ENCODE peak calls at places on chromosome 2, in four cellular contexts. One of them, this sample, is unnamed.

GRCh38 chr2:77768508-77768907 is 246.3 kb upstream of the LRRTM4 start:
- DNase-seq in K562: no peak
- DNase-seq in H1: no peak
- DNase-seq in HepG2: no peak
- DNase-seq in this sample: no peak

GRCh38 chr2:26696352-26696816 is 3.9 kb downstream of the KCNK3 start:
- DNase-seq in K562: no peak
- DNase-seq in HepG2: no peak
- DNase-seq in H1: no peak
- DNase-seq in this sample: peak

GRCh38 chr2:12835733-12836132 is 119.0 kb downstream of the TRIB2 start:
- DNase-seq in K562: no peak
- DNase-seq in HepG2: no peak
- DNase-seq in H1: no peak
- DNase-seq in this sample: no peak

GRCh38 chr2:223050188-223050587 is 1.8 kb upstream of the KCNE4 start:
- DNase-seq in H1: no peak
- DNase-seq in K562: no peak
- DNase-seq in HepG2: no peak
- DNase-seq in this sample: no peak

GRCh38 chr2:47357475-47357874 is 45.5 kb upstream of the MSH2 start:
- DNase-seq in H1: no peak
- DNase-seq in K562: peak
- DNase-seq in HepG2: peak
- DNase-seq in this sample: peak

GRCh38 chr2:69384618-69385081 is 2.4 kb downstream of the GFPT1 start:
- DNase-seq in HepG2: no peak
- DNase-seq in H1: no peak
- DNase-seq in K562: no peak
- DNase-seq in this sample: peak

GRCh38 chr2:185174353-185174752 is 564.3 kb upstream of the FSIP2 start:
- DNase-seq in K562: no peak
- DNase-seq in HepG2: no peak
- DNase-seq in H1: no peak
- DNase-seq in this sample: no peak

GRCh38 chr2:101967826-101968498 is 23.8 kb upstream of the IL1R2 start:
- DNase-seq in HepG2: no peak
- DNase-seq in H1: no peak
- DNase-seq in K562: no peak
- DNase-seq in this sample: no peak

GRCh38 chr2:26477911-26478253 is at the start of gene OTOF:
- DNase-seq in H1: no peak
- DNase-seq in K562: no peak
- DNase-seq in HepG2: no peak
- DNase-seq in this sample: peak

GRCh38 chr2:234404957-234405356 is 91.9 kb downstream of the ARL4C start:
- DNase-seq in K562: no peak
- DNase-seq in HepG2: no peak
- DNase-seq in H1: no peak
- DNase-seq in this sample: no peak

GRCh38 chr2:72999729-73000725 is 71.5 kb downstream of the SFXN5 start:
- DNase-seq in HepG2: no peak
- DNase-seq in K562: no peak
- DNase-seq in H1: peak
- DNase-seq in this sample: peak

GRCh38 chr2:54675738-54676137 is 47.7 kb upstream of the EML6 start:
- DNase-seq in H1: peak
- DNase-seq in HepG2: no peak
- DNase-seq in K562: no peak
- DNase-seq in this sample: no peak

GRCh38 chr2:197011033-197011432 is 84.5 kb upstream of the PGAP1 start:
- DNase-seq in H1: no peak
- DNase-seq in HepG2: no peak
- DNase-seq in K562: no peak
- DNase-seq in this sample: no peak

GRCh38 chr2:205706769-205707375 is 24.6 kb downstream of the NRP2 start:
- DNase-seq in K562: no peak
- DNase-seq in HepG2: no peak
- DNase-seq in H1: no peak
- DNase-seq in this sample: peak

GRCh38 chr2:86249843-86250402 is 50.7 kb downstream of the MRPL35 start:
- DNase-seq in K562: peak
- DNase-seq in HepG2: peak
- DNase-seq in H1: no peak
- DNase-seq in this sample: no peak

GRCh38 chr2:195498839-195499490 is 158.1 kb upstream of the SLC39A10 start:
- DNase-seq in HepG2: no peak
- DNase-seq in K562: no peak
- DNase-seq in H1: no peak
- DNase-seq in this sample: peak

GRCh38 chr2:20175267-20175666 is 49.7 kb downstream of the SDC1 start:
- DNase-seq in H1: no peak
- DNase-seq in HepG2: no peak
- DNase-seq in K562: no peak
- DNase-seq in this sample: no peak

GRCh38 chr2:31812051-31812798 is 198.6 kb downstream of the MEMO1 start:
- DNase-seq in HepG2: peak
- DNase-seq in K562: peak
- DNase-seq in H1: no peak
- DNase-seq in this sample: peak

GRCh38 chr2:60556441-60556997 is 3.1 kb upstream of the BCL11A start:
- DNase-seq in K562: no peak
- DNase-seq in HepG2: no peak
- DNase-seq in H1: no peak
- DNase-seq in this sample: no peak

GRCh38 chr2:181234429-181235410 is 222.5 kb upstream of the ITGA4 start:
- DNase-seq in H1: no peak
- DNase-seq in HepG2: no peak
- DNase-seq in K562: no peak
- DNase-seq in this sample: no peak

GRCh38 chr2:163044116-163044515 is 205.5 kb upstream of the KCNH7 start:
- DNase-seq in H1: no peak
- DNase-seq in HepG2: no peak
- DNase-seq in K562: no peak
- DNase-seq in this sample: no peak

GRCh38 chr2:235719146-235719942 is 225.5 kb downstream of the AGAP1 start:
- DNase-seq in HepG2: peak
- DNase-seq in K562: no peak
- DNase-seq in H1: no peak
- DNase-seq in this sample: peak

GRCh38 chr2:64840419-64840818 is 148.8 kb upstream of the SLC1A4 start:
- DNase-seq in HepG2: no peak
- DNase-seq in K562: no peak
- DNase-seq in H1: no peak
- DNase-seq in this sample: peak

GRCh38 chr2:230153390-230153976 is 66.3 kb downstream of the SP110 start:
- DNase-seq in HepG2: no peak
- DNase-seq in K562: no peak
- DNase-seq in H1: peak
- DNase-seq in this sample: no peak

GRCh38 chr2:121690095-121690494 is 40.8 kb upstream of the CLASP1 start:
- DNase-seq in K562: peak
- DNase-seq in H1: no peak
- DNase-seq in HepG2: no peak
- DNase-seq in this sample: no peak

GRCh38 chr2:126994340-126994777 is 95.7 kb downstream of the TEX51 start:
- DNase-seq in K562: peak
- DNase-seq in HepG2: no peak
- DNase-seq in H1: no peak
- DNase-seq in this sample: no peak

GRCh38 chr2:43158259-43158880 is 68.0 kb downstream of the ZFP36L2 start:
- DNase-seq in H1: no peak
- DNase-seq in HepG2: peak
- DNase-seq in K562: no peak
- DNase-seq in this sample: peak

GRCh38 chr2:211864328-211864727 is 674.3 kb downstream of the ERBB4 start:
- DNase-seq in K562: no peak
- DNase-seq in HepG2: no peak
- DNase-seq in H1: no peak
- DNase-seq in this sample: no peak

GRCh38 chr2:223545830-223546229 is 56.3 kb downstream of the SCG2 start:
- DNase-seq in H1: no peak
- DNase-seq in HepG2: no peak
- DNase-seq in K562: no peak
- DNase-seq in this sample: peak

DNA sequence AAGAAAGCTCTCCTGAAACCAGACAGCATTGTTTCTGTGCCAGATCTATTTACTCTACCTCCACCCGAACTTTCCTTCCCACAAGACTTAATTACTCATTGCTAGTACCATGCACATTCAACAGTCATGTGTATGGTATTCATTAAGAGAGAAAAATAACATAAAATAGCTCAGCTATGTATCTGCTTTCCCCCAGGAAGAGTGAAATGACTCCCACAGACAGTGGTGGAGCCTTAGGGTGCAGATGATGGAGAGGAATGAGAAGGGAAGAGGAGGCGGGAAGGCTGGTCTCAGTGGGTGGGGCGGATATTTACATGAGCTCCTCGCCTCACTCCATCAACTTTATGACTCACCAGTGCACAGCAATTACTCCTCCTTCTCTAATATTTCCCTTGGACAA is 724.5 kb downstream of the EPHA4 start:
- DNase-seq in HepG2: no peak
- DNase-seq in H1: no peak
- DNase-seq in K562: no peak
- DNase-seq in this sample: peak
- TF ChIP-seq MAFK in HepG2: no peak
- TF ChIP-seq MAFK in H1: no peak
- TF ChIP-seq MAFK in K562: no peak
- TF ChIP-seq MAFK in this sample: no peak

GRCh38 chr2:164911832-164912231 is 43.5 kb downstream of the SLC38A11 start:
- DNase-seq in H1: no peak
- DNase-seq in K562: no peak
- DNase-seq in HepG2: peak
- DNase-seq in this sample: no peak

GRCh38 chr2:164913011-164913410 is 42.3 kb downstream of the SLC38A11 start:
- DNase-seq in H1: no peak
- DNase-seq in K562: no peak
- DNase-seq in HepG2: no peak
- DNase-seq in this sample: no peak

GRCh38 chr2:164917296-164917903 is 37.9 kb downstream of the SLC38A11 start:
- DNase-seq in H1: no peak
- DNase-seq in HepG2: peak
- DNase-seq in K562: no peak
- DNase-seq in this sample: peak

GRCh38 chr2:164910091-164910899 is 45.0 kb downstream of the SLC38A11 start:
- DNase-seq in K562: no peak
- DNase-seq in H1: no peak
- DNase-seq in HepG2: peak
- DNase-seq in this sample: peak

GRCh38 chr2:164913640-164914346 is 41.5 kb downstream of the SLC38A11 start:
- DNase-seq in H1: no peak
- DNase-seq in K562: no peak
- DNase-seq in HepG2: peak
- DNase-seq in this sample: peak
- H3K9ac ChIP-seq in H1: no peak
- H3K9ac ChIP-seq in K562: no peak
- H3K9ac ChIP-seq in HepG2: no peak
- H3K9ac ChIP-seq in this sample: no peak

DNA sequence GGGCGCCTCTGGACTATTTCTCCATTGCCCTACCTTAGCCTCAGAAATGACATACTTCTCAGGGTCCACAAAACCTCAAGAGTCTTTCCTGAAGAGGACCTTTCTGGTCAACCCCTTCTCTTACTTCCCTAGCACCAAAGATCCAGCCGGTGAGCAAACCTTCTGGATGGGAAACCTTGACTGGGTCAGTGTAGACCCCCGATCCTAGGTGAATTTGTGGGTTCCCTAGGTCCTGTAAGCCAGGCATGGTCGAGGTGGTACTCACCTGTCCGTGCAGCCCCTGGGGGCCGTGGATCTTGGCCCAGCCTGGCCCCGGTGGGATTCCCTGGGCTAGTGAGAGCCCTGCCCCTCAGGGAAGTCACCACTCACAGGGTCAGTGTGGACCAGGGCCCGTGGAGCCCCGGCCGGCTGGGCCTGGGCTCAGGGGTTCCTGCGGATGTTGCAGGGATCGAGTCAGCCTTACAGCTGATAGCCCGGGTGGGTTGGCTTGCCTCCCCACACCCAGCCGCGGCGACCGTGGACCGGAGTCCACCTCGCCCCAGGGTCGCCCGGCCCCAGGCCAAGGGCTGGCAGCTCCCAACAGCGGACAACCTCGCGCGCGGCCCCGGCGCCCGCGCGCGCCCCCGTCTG is 576 bp downstream of the ATG9A start:
- DNase-seq in H1: no peak
- DNase-seq in HepG2: no peak
- DNase-seq in K562: no peak
- DNase-seq in this sample: no peak
- TF ChIP-seq MAFK in H1: no peak
- TF ChIP-seq MAFK in HepG2: no peak
- TF ChIP-seq MAFK in K562: no peak
- TF ChIP-seq MAFK in this sample: no peak

GRCh38 chr2:217919781-217920351 is 82.9 kb downstream of the TNS1 start:
- DNase-seq in H1: no peak
- DNase-seq in HepG2: no peak
- DNase-seq in K562: no peak
- DNase-seq in this sample: peak

GRCh38 chr2:217916504-217917254 is 86.1 kb downstream of the TNS1 start:
- DNase-seq in HepG2: no peak
- DNase-seq in H1: no peak
- DNase-seq in K562: no peak
- DNase-seq in this sample: no peak

GRCh38 chr2:217920879-217921603 is 81.8 kb downstream of the TNS1 start:
- DNase-seq in HepG2: no peak
- DNase-seq in K562: no peak
- DNase-seq in H1: no peak
- DNase-seq in this sample: peak

GRCh38 chr2:217919204-217919603 is 83.6 kb downstream of the TNS1 start:
- DNase-seq in HepG2: no peak
- DNase-seq in H1: no peak
- DNase-seq in K562: no peak
- DNase-seq in this sample: no peak

DNA sequence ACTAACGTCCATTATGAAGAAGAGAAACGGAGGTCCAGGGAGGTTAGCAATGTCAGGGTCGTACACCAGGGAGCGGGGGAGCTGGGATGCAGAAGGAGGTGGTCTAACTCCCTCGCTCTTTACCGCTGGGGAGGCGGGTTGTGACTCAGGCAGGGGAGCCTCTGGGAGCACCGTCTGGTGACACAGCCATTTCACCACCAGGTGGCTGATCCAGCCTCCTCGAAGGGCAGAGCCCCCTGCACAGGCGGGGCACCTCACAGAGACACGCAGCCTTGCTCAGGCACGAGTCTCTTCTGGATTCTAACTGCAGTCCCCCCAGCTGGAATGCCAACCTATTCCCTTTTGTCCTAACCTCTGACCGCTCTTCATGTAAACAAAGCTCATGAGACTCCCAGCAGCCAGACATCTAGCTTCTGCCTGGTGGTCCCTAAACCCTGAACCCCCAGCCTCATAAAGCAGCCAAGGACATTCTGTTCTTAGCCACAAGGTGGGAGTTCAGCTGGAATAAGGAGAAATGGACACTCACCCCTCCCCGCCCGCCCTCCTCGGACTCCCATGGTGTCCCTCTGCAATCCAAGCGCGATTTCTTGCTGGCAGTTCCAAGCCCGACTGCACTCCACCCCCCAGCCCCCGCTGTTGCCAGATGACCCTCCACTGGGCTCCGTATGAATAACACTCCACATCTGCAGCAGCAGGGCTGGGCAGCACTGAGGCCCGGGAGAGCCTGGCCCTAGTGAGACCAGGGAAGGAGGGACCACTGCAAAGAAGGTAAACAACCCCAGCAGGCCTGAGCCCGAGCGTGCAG is 84.4 kb downstream of the TNS1 start:
- DNase-seq in H1: no peak
- DNase-seq in K562: peak
- DNase-seq in HepG2: peak
- DNase-seq in this sample: peak
- H3K9ac ChIP-seq in H1: no peak
- H3K9ac ChIP-seq in K562: no peak
- H3K9ac ChIP-seq in HepG2: no peak
- H3K9ac ChIP-seq in this sample: peak

This sample was measured in IMR-90.